ENCODE peak calls at places on chromosomes 4 and X, in four cellular contexts. I, Z, C and P are unnamed samples.

GRCh38 chr4:38411092-38411491 is 252.9 kb upstream of the KLF3 start:
- DNase-seq in I (no peak), Z (no peak), C (no peak), P (no peak)

GRCh38 chr4:112994732-112995131 is 54.7 kb upstream of the ANK2 start:
- DNase-seq in I (no peak), Z (no peak), C (no peak), P (no peak)

GRCh38 chrX:28398352-28398751 is 188.9 kb upstream of the IL1RAPL1 start:
- DNase-seq in I (no peak), Z (no peak), C (no peak), P (no peak)

GRCh38 chr4:118749347-118749988 is 64.3 kb downstream of the METTL14 start:
- DNase-seq in I (no peak), Z (no peak), C (no peak), P (no peak)

GRCh38 chr4:184824081-184824775 is 1.5 kb downstream of the ACSL1 start:
- DNase-seq in I (no peak), Z (peak; percentile 20), C (no peak), P (no peak)

GRCh38 chrX:110178179-110178865 is 139.6 kb downstream of the AMMECR1 start:
- DNase-seq in I (peak; percentile 87), Z (no peak), C (no peak), P (no peak)

GRCh38 chrX:95056901-95057300 is 1382.9 kb downstream of the FAM133A start:
- DNase-seq in I (no peak), Z (peak; percentile 4), C (no peak), P (no peak)

GRCh38 chr4:163701915-163702314 is 207.4 kb downstream of the TMA16 start:
- DNase-seq in I (no peak), Z (peak; percentile 98), C (no peak), P (no peak)

GRCh38 chr4:17763352-17763890 is 18.0 kb downstream of the FAM184B start:
- DNase-seq in I (no peak), Z (no peak), C (no peak), P (no peak)

GRCh38 chr4:95963456-95963855 is 123.6 kb downstream of the PDHA2 start:
- DNase-seq in I (no peak), Z (no peak), C (no peak), P (no peak)

DNA sequence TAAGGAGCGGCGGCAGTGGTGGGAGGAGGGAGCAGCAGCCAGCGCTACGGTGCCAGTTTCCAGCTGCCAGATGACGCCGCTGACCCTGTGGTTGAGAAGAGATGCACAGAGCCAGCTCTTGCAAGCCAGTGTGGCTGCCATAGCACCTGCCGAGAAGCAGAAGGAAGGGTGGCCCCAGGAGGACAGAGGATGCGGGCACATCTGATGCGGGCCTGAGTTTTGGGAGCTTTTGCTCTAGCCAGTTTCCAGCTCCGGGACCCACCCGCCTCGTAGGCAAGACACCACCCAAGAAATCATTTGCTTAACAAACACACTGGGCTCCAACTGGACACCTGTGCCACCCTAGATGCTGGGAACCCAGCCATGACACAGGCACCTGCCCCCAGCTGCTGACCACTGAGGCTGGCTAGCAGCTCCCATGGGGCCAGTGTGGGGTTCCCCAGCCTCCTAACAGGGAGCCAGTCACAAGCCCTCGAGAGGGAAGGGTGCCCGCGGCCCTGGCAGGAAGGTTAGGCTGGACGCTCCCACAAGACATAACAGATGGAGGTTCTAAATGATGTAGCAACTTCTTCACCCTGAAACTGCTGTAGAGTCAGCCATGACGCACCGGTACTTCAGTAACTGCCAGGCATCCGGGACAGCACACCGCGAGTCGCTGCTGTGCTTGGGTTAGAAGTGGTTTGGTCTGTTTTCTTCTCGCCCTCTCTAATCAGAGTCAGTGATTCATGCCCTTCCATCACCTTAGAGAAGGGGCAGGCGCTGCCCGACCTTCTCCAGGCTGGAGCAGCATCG is 8.9 kb downstream of the MSANTD1 start:
- DNase-seq in I (no peak), Z (peak; percentile 74), C (no peak), P (peak; percentile 7)
- TF ChIP-seq USF2 in I (no peak), Z (no peak), C (no peak), P (no peak)

GRCh38 chr4:26273308-26273980 is 47.4 kb upstream of the RBPJ start:
- DNase-seq in I (no peak), Z (no peak), C (no peak), P (no peak)
- TF ChIP-seq USF2 in I (no peak), Z (no peak), C (no peak), P (no peak)

DNA sequence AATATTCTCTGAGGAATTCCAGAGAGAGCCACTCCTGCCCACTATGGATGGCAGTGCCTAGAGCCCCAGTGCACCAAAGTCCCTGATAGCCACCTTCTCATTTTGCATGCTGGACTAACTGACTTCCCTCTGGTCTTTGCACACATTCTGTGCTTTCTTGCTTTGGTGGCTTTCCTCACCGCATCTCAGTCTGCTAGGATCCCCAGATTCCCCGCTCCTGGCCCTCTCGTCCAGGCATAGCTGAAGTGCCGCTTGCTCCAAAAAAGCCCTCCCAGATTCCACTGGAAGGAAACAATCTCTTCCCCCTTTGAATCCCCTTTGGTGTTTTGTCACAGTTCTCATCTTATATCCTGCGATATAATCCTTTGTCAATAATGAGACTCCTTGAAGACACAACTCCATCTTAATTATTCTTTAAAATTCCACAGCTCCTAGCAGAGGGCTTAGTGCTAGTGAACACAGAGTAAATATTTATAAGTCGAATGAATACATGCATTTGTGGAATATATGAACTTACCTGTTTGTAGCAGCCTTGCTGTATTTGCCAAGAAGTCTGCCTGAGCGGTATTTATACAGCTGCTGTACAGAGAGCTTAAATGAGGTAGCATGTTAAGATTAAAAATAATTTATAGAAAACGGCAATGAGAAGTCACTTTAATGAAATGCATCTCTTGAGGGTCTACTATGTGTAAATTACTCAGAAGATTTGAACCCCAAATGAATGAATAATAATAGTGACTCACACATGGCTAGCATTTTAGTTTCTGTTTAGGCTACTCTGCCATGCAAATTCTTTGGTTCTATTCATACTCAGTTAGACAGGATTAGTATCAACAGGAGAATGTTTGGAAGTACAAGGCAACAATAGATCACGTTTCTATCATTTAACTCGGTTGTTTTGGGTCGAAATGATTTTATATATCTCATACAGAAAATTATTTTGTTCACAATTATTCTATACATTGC is 421.9 kb upstream of the TENM3 start:
- DNase-seq in I (no peak), Z (peak; percentile 77), C (no peak), P (no peak)
- TF ChIP-seq USF2 in I (no peak), Z (no peak), C (no peak), P (no peak)

GRCh38 chr4:142345909-142346308 is 500.2 kb downstream of the INPP4B start:
- DNase-seq in I (no peak), Z (no peak), C (no peak), P (no peak)
- TF ChIP-seq USF2 in I (no peak), Z (no peak), C (no peak), P (no peak)